ENCODE peak calls at places on chromosomes 2 and 18, in five cellular contexts. U is heart right ventricle, K is fibroblast of lung, L is mammary epithelial cell, O is HFF-Myc. V is an unnamed sample.

GRCh38 chr2:145740302-145740701 is 1220.4 kb upstream of the ZEB2 start:
- DNase-seq in U (no peak), K (peak), L (peak), O (no peak), V (no peak)

GRCh38 chr2:81528852-81529480 is 1224.4 kb upstream of the LRRTM1 start:
- DNase-seq in U (no peak), K (no peak), L (no peak), O (no peak), V (no peak)

GRCh38 chr2:219001577-219002394 is 8.6 kb upstream of the CRYBA2 start:
- DNase-seq in U (no peak), K (no peak), L (peak), O (no peak), V (no peak)

GRCh38 chr2:179235463-179236108 is 29.0 kb downstream of the SESTD1 start:
- DNase-seq in U (no peak), K (peak), L (no peak), O (no peak), V (peak)

GRCh38 chr2:111252436-111252835 is 131.7 kb downstream of the BCL2L11 start:
- DNase-seq in U (no peak), K (peak), L (peak), O (peak), V (no peak)

GRCh38 chr2:38190542-38191218 is 114.7 kb upstream of the CYP1B1 start:
- DNase-seq in U (no peak), K (peak), L (peak), O (no peak), V (peak)

GRCh38 chr18:50203801-50204604 is 9.1 kb upstream of the MYO5B start:
- DNase-seq in U (peak), K (peak), L (no peak), O (no peak), V (peak)

GRCh38 chr2:242030226-242030575 is 160.7 kb downstream of the RTP5 start:
- DNase-seq in U (no peak), K (no peak), L (no peak), O (no peak), V (no peak)

GRCh38 chr2:88159955-88160415 is 10.2 kb upstream of the THNSL2 start:
- DNase-seq in U (no peak), K (peak), L (peak), O (peak), V (peak)

GRCh38 chr2:105848367-105848766 is 103.7 kb downstream of the NCK2 start:
- DNase-seq in U (no peak), K (no peak), L (no peak), O (no peak), V (no peak)

GRCh38 chr18:62183578-62184195 is 3.2 kb downstream of the PIGN start:
- DNase-seq in U (no peak), K (peak), L (peak), O (peak), V (peak)

GRCh38 chr2:235605306-235605998 is 111.6 kb downstream of the AGAP1 start:
- DNase-seq in U (peak), K (peak), L (peak), O (peak), V (peak)

GRCh38 chr18:6627621-6628020 is 101.9 kb upstream of the ARHGAP28 start:
- DNase-seq in U (no peak), K (peak), L (no peak), O (no peak), V (no peak)

GRCh38 chr2:27370026-27370815 is at the start of the genes EIF2B4 and SNX17:
- DNase-seq in U (peak), K (peak), L (peak), O (peak), V (peak)

GRCh38 chr18:80074183-80074582 is 34.9 kb upstream of the ADNP2 start:
- DNase-seq in U (no peak), K (no peak), L (no peak), O (no peak), V (no peak)

DNA sequence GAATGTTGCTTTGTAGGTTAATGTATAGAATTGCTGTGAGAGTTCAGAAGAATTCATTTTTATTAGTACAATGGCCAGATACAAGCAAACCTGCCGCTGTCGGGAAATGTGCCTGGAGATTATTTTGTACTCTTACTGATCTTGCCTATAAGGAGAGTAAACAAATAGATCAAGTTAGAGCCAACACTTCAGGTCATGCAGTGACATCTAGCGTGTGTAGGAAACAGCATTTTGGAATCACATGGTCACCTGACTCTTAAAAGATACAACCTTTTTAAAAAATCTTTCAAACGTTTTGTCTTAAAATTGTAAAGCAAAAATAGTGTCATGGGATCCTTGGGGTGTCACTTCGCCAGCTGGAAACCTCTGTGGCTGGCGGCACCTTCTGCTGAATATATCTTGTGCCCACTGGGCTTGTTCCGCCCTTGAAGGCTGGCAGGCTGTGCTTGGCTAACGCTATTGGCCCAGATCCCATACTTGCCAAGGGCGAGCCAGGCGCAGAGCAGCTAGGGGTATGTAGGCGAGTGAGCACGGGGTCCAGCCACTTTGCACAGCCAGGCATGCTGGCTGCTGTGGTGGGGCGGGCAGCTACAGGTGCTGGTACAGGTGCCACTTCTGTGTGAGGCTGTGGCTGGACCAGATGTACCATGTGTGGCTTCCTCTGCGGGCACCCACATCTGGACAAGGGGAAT is 19.5 kb upstream of the RPRM start:
- DNase-seq in U (no peak), K (no peak), L (no peak), O (no peak), V (no peak)
- TF ChIP-seq CTCF in U (no peak), K (no peak), L (no peak), O (no peak), V (no peak)

GRCh38 chr18:26480897-26481795 is 67.2 kb downstream of the KCTD1 start:
- DNase-seq in U (no peak), K (peak), L (peak), O (peak), V (peak)
- H3K4me3 ChIP-seq in U (no peak), K (no peak), L (no peak), O (no peak), V (no peak)

GRCh38 chr2:233448220-233448559 is 93.9 kb downstream of the DGKD start:
- DNase-seq in U (no peak), K (no peak), L (no peak), O (no peak), V (no peak)
- TF ChIP-seq CTCF in U (no peak), K (no peak), L (peak), O (peak), V (peak)

GRCh38 chr2:96916156-96917007 is 46.5 kb upstream of the SEMA4C start:
- DNase-seq in U (no peak), K (no peak), L (no peak), O (no peak), V (peak)

GRCh38 chr2:96914332-96914731 is 44.5 kb upstream of the SEMA4C start:
- DNase-seq in U (no peak), K (peak), L (peak), O (no peak), V (peak)

GRCh38 chr2:96913117-96913397 is 43.2 kb upstream of the SEMA4C start:
- DNase-seq in U (no peak), K (no peak), L (no peak), O (no peak), V (no peak)

GRCh38 chr2:96912356-96913116 is 42.7 kb upstream of the SEMA4C start:
- DNase-seq in U (no peak), K (no peak), L (no peak), O (no peak), V (no peak)

DNA sequence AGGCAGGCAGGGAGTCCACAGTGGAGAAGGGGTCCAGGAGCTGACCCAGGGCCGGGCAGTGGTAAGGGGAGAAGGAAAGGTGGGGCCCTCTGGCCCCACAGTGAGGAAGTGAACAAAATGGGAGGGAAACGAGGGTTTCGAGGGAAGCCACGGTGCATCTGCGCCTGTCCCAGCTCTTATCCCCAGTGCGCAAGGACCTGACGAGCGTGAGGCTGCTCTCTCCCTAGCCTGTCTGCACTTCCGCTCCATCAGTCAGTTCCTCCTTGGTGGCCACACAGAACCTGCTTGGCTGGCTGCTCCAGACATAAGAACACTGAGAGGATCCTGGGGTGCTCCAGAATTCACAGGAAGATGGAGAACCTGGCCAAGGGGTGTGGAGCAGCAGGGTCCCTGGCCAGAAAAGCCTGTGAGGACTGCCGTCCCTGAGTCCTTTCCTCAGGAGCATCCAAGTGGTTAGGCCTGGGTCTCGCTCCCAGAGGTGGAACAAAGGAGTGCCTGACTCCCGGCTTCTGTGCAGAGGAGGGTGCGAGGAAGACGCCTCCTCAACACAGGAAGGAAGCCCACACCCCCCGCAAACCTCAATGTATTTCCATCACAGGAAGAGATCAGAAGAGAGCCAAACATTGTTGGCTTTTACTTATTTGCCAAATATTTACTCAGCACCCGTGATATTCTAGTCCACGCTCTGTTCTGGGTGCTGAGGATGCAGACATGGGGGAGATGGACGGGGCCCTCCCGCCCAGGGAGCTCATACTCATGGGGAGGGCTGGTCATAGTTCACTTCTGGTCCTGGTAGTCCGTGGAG is 43.7 kb upstream of the SEMA4C start:
- DNase-seq in U (no peak), K (no peak), L (no peak), O (no peak), V (no peak)
- H3K4me3 ChIP-seq in U (no peak), K (no peak), L (no peak), O (no peak), V (no peak)

GRCh38 chr2:166610180-166610919 is 116.3 kb upstream of the SCN7A start:
- DNase-seq in U (peak), K (peak), L (no peak), O (no peak), V (no peak)

GRCh38 chr2:166613226-166613625 is 119.2 kb upstream of the SCN7A start:
- DNase-seq in U (no peak), K (no peak), L (no peak), O (no peak), V (no peak)

GRCh38 chr2:166612214-166612613 is 118.2 kb upstream of the SCN7A start:
- DNase-seq in U (no peak), K (no peak), L (no peak), O (no peak), V (no peak)

GRCh38 chr2:166614027-166614426 is 120.0 kb upstream of the SCN7A start:
- DNase-seq in U (no peak), K (no peak), L (no peak), O (no peak), V (no peak)

GRCh38 chr2:166609183-166609959 is 115.3 kb upstream of the SCN7A start:
- DNase-seq in U (no peak), K (no peak), L (no peak), O (no peak), V (no peak)
- TF ChIP-seq CTCF in U (no peak), K (no peak), L (no peak), O (no peak), V (no peak)

DNA sequence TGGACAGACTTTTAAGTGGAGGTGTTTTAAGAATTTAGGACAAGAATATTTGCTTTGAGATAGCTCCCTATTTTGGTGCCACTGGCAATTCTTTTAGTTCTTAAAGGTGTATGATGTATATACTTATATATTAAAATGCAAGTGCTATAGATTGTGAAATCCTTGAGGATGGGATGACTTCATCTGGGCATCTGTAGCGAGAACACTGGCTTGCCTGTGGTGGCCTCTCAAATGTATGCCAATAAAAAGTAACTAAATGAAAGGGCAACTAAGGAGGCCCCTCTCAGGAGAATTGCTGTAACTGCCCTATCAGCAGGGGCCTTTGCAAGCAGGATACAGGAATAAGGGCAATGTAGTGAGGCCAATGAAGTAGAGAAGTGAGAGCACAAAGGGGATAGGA is 2.6 kb upstream of the THUMPD2 start:
- DNase-seq in U (no peak), K (no peak), L (no peak), O (no peak), V (peak)
- H3K4me3 ChIP-seq in U (no peak), K (no peak), L (no peak), O (no peak), V (no peak)

DNA sequence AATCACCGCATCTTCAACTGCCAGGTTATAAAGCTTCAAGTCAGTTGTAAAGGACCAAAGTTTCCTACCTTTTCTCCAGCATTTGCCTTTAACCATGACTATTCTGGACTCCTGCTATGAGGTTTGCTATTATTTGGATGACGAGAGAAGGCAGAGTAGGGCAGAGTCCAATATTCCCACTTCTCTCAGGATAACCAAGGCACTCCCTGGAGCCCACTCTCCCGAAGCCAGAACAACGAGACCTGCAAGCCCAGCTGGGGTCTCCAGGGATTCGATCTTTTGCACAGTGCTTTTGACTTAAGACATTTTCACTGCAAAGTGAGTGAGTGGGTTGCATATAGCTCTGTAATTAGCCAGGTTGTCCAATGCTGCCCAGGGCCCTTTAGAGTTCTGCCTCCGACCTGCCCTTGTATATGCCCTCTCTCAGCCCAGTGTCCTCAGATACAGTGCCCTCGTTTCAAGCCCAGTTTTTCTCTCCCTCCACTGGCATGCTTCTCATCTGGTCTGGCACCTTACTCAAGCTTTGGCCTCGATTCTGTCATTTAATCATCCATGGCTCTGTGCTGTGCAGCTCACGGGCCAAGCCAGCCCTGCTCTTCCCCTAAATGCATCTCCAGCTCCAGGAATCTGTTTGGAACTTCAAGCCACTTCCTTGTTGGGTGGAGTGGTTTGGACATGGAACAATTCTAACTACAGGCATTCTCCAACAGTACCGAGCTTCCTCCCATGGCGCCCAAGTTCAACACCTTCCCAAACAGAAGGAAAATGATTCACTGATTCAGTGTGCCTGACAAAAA is 76.9 kb upstream of the ZNF397 start:
- DNase-seq in U (no peak), K (no peak), L (no peak), O (no peak), V (no peak)
- TF ChIP-seq CTCF in U (no peak), K (no peak), L (no peak), O (no peak), V (no peak)

DNA sequence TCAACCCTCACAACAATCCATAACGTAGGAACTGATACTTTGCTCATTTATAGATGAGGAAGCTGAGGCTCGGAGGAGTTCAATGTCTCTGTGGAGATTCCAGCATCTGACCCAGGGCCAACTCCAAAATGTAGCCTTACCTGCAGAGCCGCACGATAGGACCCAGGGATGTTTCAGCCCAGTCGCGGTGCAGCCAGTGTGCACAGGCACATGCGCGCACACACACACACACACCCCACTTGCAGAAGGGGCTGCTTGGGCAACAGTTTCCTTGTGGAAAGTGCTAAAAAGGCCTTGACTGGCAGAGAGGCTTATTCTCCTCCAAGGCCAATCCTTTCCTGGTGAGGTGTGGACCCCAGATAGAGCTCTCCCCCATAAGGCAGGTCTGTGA is 101.7 kb downstream of the ZFP36L2 start:
- DNase-seq in U (no peak), K (no peak), L (no peak), O (no peak), V (no peak)
- H3K4me3 ChIP-seq in U (no peak), K (no peak), L (no peak), O (no peak), V (no peak)

DNA sequence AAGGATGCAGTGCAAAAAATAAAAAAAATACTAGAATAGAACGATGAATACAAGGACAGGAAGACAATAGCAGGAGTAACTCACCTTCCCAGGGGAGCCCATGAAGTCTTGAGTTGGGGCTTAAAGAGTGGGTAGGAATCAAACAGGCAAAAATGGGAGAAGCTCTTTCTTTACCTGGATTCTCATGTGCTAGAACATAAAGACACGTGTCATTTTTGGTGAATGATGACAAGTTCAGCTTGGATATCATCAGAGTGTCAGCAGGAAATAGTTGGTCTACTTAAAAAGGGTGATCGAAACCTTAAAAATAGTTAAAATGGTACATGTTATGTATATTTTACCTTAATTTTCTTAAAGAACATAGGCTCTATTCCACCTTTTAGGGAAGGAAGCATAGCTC is 5.7 kb downstream of the SGPP2 start:
- DNase-seq in U (no peak), K (no peak), L (no peak), O (no peak), V (no peak)
- TF ChIP-seq CTCF in U (no peak), K (no peak), L (no peak), O (no peak), V (no peak)

V was measured in fibroblast of villous mesenchyme.